ENCODE peak calls at places on chromosome 15, in nine cellular contexts. One of them, this sample, is unnamed.

GRCh38 chr15:65580287-65580686 is 30.6 kb downstream of the INTS14 start:
- DNase-seq in Panc1: peak; percentile 13
- DNase-seq in sigmoid colon: no peak
- DNase-seq in brain microvascular endothelial cell: peak; percentile 64
- DNase-seq in spleen: no peak
- DNase-seq in pancreas: no peak
- DNase-seq in fibroblast of lung: peak; percentile 39
- DNase-seq in HCT116: no peak
- DNase-seq in neural progenitor cell: peak; percentile 13
- DNase-seq in this sample: no peak

GRCh38 chr15:31869640-31870335 is 160.5 kb upstream of the CHRNA7 start:
- DNase-seq in Panc1: no peak
- DNase-seq in sigmoid colon: no peak
- DNase-seq in brain microvascular endothelial cell: no peak
- DNase-seq in spleen: peak; percentile 87
- DNase-seq in pancreas: no peak
- DNase-seq in fibroblast of lung: peak; percentile 10
- DNase-seq in HCT116: no peak
- DNase-seq in neural progenitor cell: peak; percentile 69
- DNase-seq in this sample: no peak

GRCh38 chr15:23072633-23073032 is 33.3 kb upstream of the TUBGCP5 start:
- DNase-seq in Panc1: no peak
- DNase-seq in sigmoid colon: no peak
- DNase-seq in brain microvascular endothelial cell: no peak
- DNase-seq in spleen: no peak
- DNase-seq in pancreas: no peak
- DNase-seq in fibroblast of lung: no peak
- DNase-seq in HCT116: no peak
- DNase-seq in neural progenitor cell: no peak
- DNase-seq in this sample: no peak

GRCh38 chr15:31557899-31558298 is 231.3 kb downstream of the KLF13 start:
- DNase-seq in Panc1: no peak
- DNase-seq in sigmoid colon: no peak
- DNase-seq in brain microvascular endothelial cell: no peak
- DNase-seq in spleen: no peak
- DNase-seq in pancreas: no peak
- DNase-seq in fibroblast of lung: no peak
- DNase-seq in HCT116: no peak
- DNase-seq in neural progenitor cell: no peak
- DNase-seq in this sample: no peak

GRCh38 chr15:37536967-37537624 is 397.3 kb upstream of the TMCO5A start:
- DNase-seq in Panc1: no peak
- DNase-seq in sigmoid colon: no peak
- DNase-seq in brain microvascular endothelial cell: no peak
- DNase-seq in spleen: no peak
- DNase-seq in pancreas: no peak
- DNase-seq in fibroblast of lung: no peak
- DNase-seq in HCT116: no peak
- DNase-seq in neural progenitor cell: no peak
- DNase-seq in this sample: no peak

GRCh38 chr15:45199136-45199810 is 11.5 kb upstream of the SHF start:
- DNase-seq in Panc1: peak; percentile 42
- DNase-seq in sigmoid colon: no peak
- DNase-seq in brain microvascular endothelial cell: no peak
- DNase-seq in spleen: no peak
- DNase-seq in pancreas: no peak
- DNase-seq in fibroblast of lung: peak; percentile 26
- DNase-seq in HCT116: no peak
- DNase-seq in neural progenitor cell: peak; percentile 57
- DNase-seq in this sample: no peak

GRCh38 chr15:99564221-99565030 is 1.4 kb upstream of the MEF2A start:
- DNase-seq in Panc1: no peak
- DNase-seq in sigmoid colon: peak; percentile 75
- DNase-seq in brain microvascular endothelial cell: no peak
- DNase-seq in spleen: no peak
- DNase-seq in pancreas: no peak
- DNase-seq in fibroblast of lung: peak; percentile 27
- DNase-seq in HCT116: no peak
- DNase-seq in neural progenitor cell: peak; percentile 39
- DNase-seq in this sample: no peak

GRCh38 chr15:48397841-48398240 is 66.6 kb downstream of the DUT start:
- DNase-seq in Panc1: no peak
- DNase-seq in sigmoid colon: no peak
- DNase-seq in brain microvascular endothelial cell: no peak
- DNase-seq in spleen: no peak
- DNase-seq in pancreas: no peak
- DNase-seq in fibroblast of lung: no peak
- DNase-seq in HCT116: no peak
- DNase-seq in neural progenitor cell: no peak
- DNase-seq in this sample: peak; percentile 68

GRCh38 chr15:89630974-89631901 is 24.0 kb downstream of the KIF7 start:
- DNase-seq in Panc1: no peak
- DNase-seq in sigmoid colon: no peak
- DNase-seq in brain microvascular endothelial cell: no peak
- DNase-seq in spleen: no peak
- DNase-seq in pancreas: no peak
- DNase-seq in fibroblast of lung: no peak
- DNase-seq in HCT116: no peak
- DNase-seq in neural progenitor cell: no peak
- DNase-seq in this sample: no peak

DNA sequence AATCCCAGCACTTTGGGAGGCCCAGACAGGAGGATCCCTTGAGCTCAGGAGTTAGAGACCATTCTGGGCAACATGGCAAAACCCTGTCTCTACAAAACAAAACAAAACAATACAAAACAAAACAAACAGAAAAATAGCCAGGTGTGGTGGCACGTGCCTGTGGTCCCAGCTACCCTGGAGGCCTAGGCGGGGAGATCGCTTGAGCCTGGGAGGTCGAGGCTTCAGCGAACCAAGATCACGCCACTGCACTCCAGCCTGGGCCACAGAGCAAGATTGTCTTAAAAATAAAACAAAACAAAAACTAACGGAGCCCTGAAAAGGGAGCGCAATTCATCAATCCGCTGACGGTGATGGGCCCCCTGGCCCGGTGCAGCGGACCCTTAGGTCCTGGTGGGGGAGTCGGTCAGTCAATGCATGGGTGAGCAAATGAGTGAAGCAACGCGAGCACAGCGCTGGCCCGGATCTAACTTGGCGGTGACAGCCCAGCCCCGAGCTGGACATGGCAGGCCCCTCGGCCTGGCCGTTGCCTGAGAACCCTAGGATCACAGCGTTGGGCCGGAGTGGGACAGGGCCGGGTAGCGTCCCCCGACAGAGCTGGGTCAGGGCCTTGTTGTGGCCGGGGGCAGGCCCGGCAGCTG is 52.4 kb upstream of the BLM start:
- DNase-seq in Panc1: no peak
- DNase-seq in sigmoid colon: peak; percentile 75
- DNase-seq in brain microvascular endothelial cell: peak; percentile 34
- DNase-seq in spleen: peak; percentile 84
- DNase-seq in pancreas: peak; percentile 54
- DNase-seq in fibroblast of lung: peak; percentile 62
- DNase-seq in HCT116: no peak
- DNase-seq in neural progenitor cell: no peak
- DNase-seq in this sample: peak; percentile 60
- TF ChIP-seq CTCF in Panc1: no peak
- TF ChIP-seq CTCF in sigmoid colon: no peak
- TF ChIP-seq CTCF in brain microvascular endothelial cell: peak; percentile 12
- TF ChIP-seq CTCF in spleen: peak; percentile 7
- TF ChIP-seq CTCF in pancreas: no peak
- TF ChIP-seq CTCF in fibroblast of lung: no peak
- TF ChIP-seq CTCF in HCT116: no peak
- TF ChIP-seq CTCF in neural progenitor cell: no peak
- TF ChIP-seq CTCF in this sample: no peak

DNA sequence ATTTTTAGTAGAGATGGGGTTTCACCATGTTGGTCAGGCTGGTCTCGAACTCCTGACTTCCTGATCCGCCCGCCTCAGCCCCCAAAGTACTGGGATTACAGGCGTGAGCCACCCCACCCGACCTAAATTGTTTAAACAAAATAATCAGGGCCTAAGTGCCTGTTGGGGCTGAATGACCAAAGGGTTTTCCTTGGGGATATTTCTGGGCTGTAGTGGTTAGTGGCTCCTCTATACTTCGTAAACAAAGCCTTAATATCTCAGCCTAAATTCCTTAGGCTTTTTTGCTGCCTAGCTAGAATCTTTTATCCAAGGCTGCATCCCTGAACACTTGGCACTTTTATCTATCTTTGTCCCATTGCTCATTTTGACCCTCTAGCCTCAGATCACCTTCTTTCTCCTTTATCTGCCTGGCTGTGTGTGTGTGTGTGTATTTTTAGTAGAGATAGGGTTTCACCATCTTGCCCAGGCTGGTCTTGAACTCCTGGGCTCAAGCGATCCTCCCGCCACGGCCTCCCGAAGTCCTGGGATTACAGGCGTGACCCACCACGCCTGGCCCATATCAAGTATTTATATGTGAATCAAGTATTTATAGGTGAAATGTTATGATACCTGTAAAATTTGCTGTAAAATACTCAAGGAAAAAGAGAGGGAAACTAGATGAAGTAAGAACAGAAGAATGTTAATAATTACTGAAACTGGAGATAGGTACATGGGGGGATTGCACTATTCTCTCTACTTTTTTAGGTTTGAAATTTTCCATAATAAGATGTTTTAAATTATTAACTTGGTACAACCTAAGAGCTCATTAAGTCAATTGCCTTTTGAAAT is 1.8 kb downstream of the NUSAP1 start:
- DNase-seq in Panc1: no peak
- DNase-seq in sigmoid colon: no peak
- DNase-seq in brain microvascular endothelial cell: no peak
- DNase-seq in spleen: no peak
- DNase-seq in pancreas: no peak
- DNase-seq in fibroblast of lung: no peak
- DNase-seq in HCT116: no peak
- DNase-seq in neural progenitor cell: peak; percentile 4
- DNase-seq in this sample: no peak
- H3K27ac ChIP-seq in Panc1: peak overlapping the region; percentile 18
- H3K27ac ChIP-seq in sigmoid colon: no peak overlapping the region
- H3K27ac ChIP-seq in brain microvascular endothelial cell: no peak overlapping the region
- H3K27ac ChIP-seq in spleen: no peak overlapping the region
- H3K27ac ChIP-seq in pancreas: no peak overlapping the region
- H3K27ac ChIP-seq in fibroblast of lung: no peak overlapping the region
- H3K27ac ChIP-seq in HCT116: peak overlapping the region; percentile 41
- H3K27ac ChIP-seq in neural progenitor cell: no peak overlapping the region
- H3K27ac ChIP-seq in this sample: no peak overlapping the region

DNA sequence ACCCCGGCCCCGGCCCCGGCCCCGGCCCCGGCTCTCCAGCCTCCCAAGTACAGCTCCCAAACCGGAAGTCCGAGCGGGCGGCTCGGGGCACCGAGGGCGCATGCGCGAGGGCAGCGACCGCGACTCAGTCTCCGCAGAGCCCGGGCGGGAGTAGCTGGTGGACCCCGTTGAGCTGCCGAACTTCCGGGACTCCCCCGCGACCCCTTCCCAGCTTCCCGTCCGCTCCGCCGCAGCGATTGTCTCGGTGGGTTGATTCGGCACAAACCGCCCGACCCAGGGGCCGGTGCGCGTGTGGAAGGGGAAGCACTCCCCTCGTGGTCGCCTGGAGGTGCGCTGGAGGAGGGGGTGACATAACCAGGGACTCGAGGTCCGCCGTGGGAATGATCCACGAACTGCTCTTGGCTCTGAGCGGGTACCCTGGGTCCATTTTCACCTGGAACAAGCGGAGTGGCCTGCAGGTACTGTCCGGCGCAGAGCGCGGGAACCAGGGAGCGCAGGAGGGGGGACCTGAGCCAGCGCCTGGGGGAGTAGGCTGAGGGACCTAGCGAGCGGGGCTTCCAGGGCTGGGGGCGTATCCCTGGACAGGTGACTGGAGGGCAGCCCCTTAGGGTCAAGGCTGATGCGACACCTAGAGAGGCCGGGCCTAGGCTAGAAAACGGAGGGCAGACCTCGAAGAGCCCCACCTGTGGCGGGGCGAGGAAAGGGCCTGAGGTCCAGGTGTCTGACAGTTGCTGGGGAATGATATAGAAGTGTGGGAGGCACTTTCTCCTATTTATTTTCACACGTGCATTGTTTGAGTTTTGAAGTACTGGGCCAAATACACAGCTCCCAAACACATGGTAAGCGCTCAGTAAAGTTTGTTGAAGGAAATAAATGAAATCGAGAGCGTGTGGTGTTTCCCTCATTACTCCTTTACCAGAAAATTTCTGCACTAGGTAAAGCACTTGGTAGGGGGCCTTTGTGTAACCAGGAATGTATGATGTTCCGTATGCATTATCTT is at the start of the genes TUBGCP4 and ZSCAN29:
- DNase-seq in Panc1: no peak
- DNase-seq in sigmoid colon: peak; percentile 89
- DNase-seq in brain microvascular endothelial cell: peak; percentile 40
- DNase-seq in spleen: peak; percentile 96
- DNase-seq in pancreas: peak; percentile 85
- DNase-seq in fibroblast of lung: peak; percentile 71
- DNase-seq in HCT116: peak; percentile 39
- DNase-seq in neural progenitor cell: peak; percentile 96
- DNase-seq in this sample: peak; percentile 82
- TF ChIP-seq CTCF in Panc1: peak; percentile 73
- TF ChIP-seq CTCF in sigmoid colon: no peak
- TF ChIP-seq CTCF in brain microvascular endothelial cell: peak; percentile 50
- TF ChIP-seq CTCF in spleen: peak; percentile 12
- TF ChIP-seq CTCF in pancreas: peak; percentile 17
- TF ChIP-seq CTCF in fibroblast of lung: peak; percentile 16
- TF ChIP-seq CTCF in HCT116: peak; percentile 13
- TF ChIP-seq CTCF in neural progenitor cell: peak; percentile 41
- TF ChIP-seq CTCF in this sample: peak; percentile 41

GRCh38 chr15:73984208-73984979 is 7.7 kb downstream of the STOML1 start:
- DNase-seq in Panc1: no peak
- DNase-seq in sigmoid colon: peak; percentile 66
- DNase-seq in brain microvascular endothelial cell: no peak
- DNase-seq in spleen: no peak
- DNase-seq in pancreas: no peak
- DNase-seq in fibroblast of lung: no peak
- DNase-seq in HCT116: no peak
- DNase-seq in neural progenitor cell: no peak
- DNase-seq in this sample: no peak

GRCh38 chr15:73983211-73983727 is 8.8 kb downstream of the STOML1 start:
- DNase-seq in Panc1: no peak
- DNase-seq in sigmoid colon: peak; percentile 90
- DNase-seq in brain microvascular endothelial cell: peak; percentile 58
- DNase-seq in spleen: no peak
- DNase-seq in pancreas: no peak
- DNase-seq in fibroblast of lung: peak; percentile 81
- DNase-seq in HCT116: peak; percentile 24
- DNase-seq in neural progenitor cell: no peak
- DNase-seq in this sample: peak; percentile 61

GRCh38 chr15:73981761-73982222 is 10.3 kb downstream of the STOML1 start:
- DNase-seq in Panc1: no peak
- DNase-seq in sigmoid colon: peak; percentile 60
- DNase-seq in brain microvascular endothelial cell: no peak
- DNase-seq in spleen: no peak
- DNase-seq in pancreas: no peak
- DNase-seq in fibroblast of lung: no peak
- DNase-seq in HCT116: no peak
- DNase-seq in neural progenitor cell: no peak
- DNase-seq in this sample: no peak

GRCh38 chr15:73983773-73984172 is 8.3 kb downstream of the STOML1 start:
- DNase-seq in Panc1: no peak
- DNase-seq in sigmoid colon: peak; percentile 67
- DNase-seq in brain microvascular endothelial cell: no peak
- DNase-seq in spleen: no peak
- DNase-seq in pancreas: no peak
- DNase-seq in fibroblast of lung: no peak
- DNase-seq in HCT116: no peak
- DNase-seq in neural progenitor cell: no peak
- DNase-seq in this sample: no peak

GRCh38 chr15:73982251-73982962 is 9.7 kb downstream of the STOML1 start:
- DNase-seq in Panc1: no peak
- DNase-seq in sigmoid colon: peak; percentile 93
- DNase-seq in brain microvascular endothelial cell: peak; percentile 84
- DNase-seq in spleen: peak; percentile 90
- DNase-seq in pancreas: no peak
- DNase-seq in fibroblast of lung: peak; percentile 93
- DNase-seq in HCT116: no peak
- DNase-seq in neural progenitor cell: no peak
- DNase-seq in this sample: peak; percentile 90
- H3K27ac ChIP-seq in Panc1: no peak overlapping the region
- H3K27ac ChIP-seq in sigmoid colon: peak overlapping the region; percentile 89
- H3K27ac ChIP-seq in brain microvascular endothelial cell: peak overlapping the region; percentile 84
- H3K27ac ChIP-seq in spleen: peak overlapping the region; percentile 76
- H3K27ac ChIP-seq in pancreas: peak overlapping the region; percentile 58
- H3K27ac ChIP-seq in fibroblast of lung: peak overlapping the region; percentile 93
- H3K27ac ChIP-seq in HCT116: peak overlapping the region; percentile 52
- H3K27ac ChIP-seq in neural progenitor cell: no peak overlapping the region
- H3K27ac ChIP-seq in this sample: peak overlapping the region; percentile 100

This sample was measured in left ventricle myocardium inferior.